ENCODE peak calls at places on chromosome 3, in five cellular contexts. K, I, P, G and T are unnamed samples.

GRCh38 chr3:99562138-99562537 is 76.3 kb upstream of the COL8A1 start:
- DNase-seq in I (no peak), G (peak), P (no peak), K (no peak), T (no peak)

GRCh38 chr3:73284432-73284831 is 223.0 kb downstream of the EBLN2 start:
- DNase-seq in G (no peak), K (peak), P (no peak), I (no peak), T (no peak)

GRCh38 chr3:58021072-58021959 is 13.1 kb downstream of the FLNB start:
- DNase-seq in K (no peak), P (no peak), I (no peak), G (no peak), T (no peak)

GRCh38 chr3:185687479-185687878 is 101.4 kb downstream of the SENP2 start:
- DNase-seq in K (no peak), G (no peak), I (no peak), P (peak), T (no peak)

GRCh38 chr3:98843301-98843959 is 58.1 kb downstream of the DCBLD2 start:
- DNase-seq in G (peak), P (no peak), K (no peak), I (no peak), T (no peak)

GRCh38 chr3:146162561-146162960 is 1.6 kb upstream of the PLOD2 start:
- DNase-seq in I (no peak), G (no peak), P (no peak), K (no peak), T (no peak)

GRCh38 chr3:113684271-113684819 is 12.1 kb downstream of the USF3 start:
- DNase-seq in K (no peak), G (no peak), P (no peak), I (no peak), T (no peak)

GRCh38 chr3:52217409-52217805 is 8.0 kb downstream of the TLR9 start:
- DNase-seq in K (no peak), G (no peak), I (no peak), P (no peak), T (no peak)

GRCh38 chr3:161890147-161890625 is 393.6 kb downstream of the OTOL1 start:
- DNase-seq in G (peak), I (no peak), K (no peak), P (peak), T (peak)

GRCh38 chr3:46748160-46748559 is 30.5 kb upstream of the PRSS50 start:
- DNase-seq in K (no peak), P (no peak), I (no peak), G (no peak), T (no peak)

GRCh38 chr3:185680216-185680615 is 94.1 kb downstream of the SENP2 start:
- DNase-seq in I (no peak), G (peak), K (no peak), P (peak), T (peak)